ENCODE peak calls at places on chromosomes 7 and 10, in five cellular contexts. T is H9, I is neuronal stem cell, B is IMR-90, Y is mesenchymal stem cell. E is an unnamed sample. For H3K4me1, the result is how much of the 10 kb centered on the place peaks cover.

GRCh38 chr7:85186083-85186520 is 754 bp downstream of the SEMA3D start:
- DNase-seq in B (peak), T (peak), Y (peak), I (peak), E (no peak)

GRCh38 chr10:27724287-27724686 is 21.3 kb downstream of the MKX start:
- DNase-seq in B (no peak), Y (no peak), T (peak), I (no peak), E (peak)

GRCh38 chr7:144812379-144813283 is 23.2 kb downstream of the TPK1 start:
- DNase-seq in B (no peak), Y (no peak), I (no peak), T (no peak), E (no peak)

GRCh38 chr10:75984067-75984466 is 552.6 kb downstream of the LRMDA start:
- DNase-seq in I (no peak), T (no peak), B (no peak), Y (no peak), E (no peak)

GRCh38 chr7:5528071-5528814 is 104.6 kb upstream of the TNRC18 start:
- DNase-seq in T (no peak), I (no peak), Y (peak), B (peak), E (peak)

GRCh38 chr10:60914676-60915075 is 29.3 kb downstream of the RHOBTB1 start:
- DNase-seq in Y (peak), B (peak), T (no peak), I (no peak), E (peak)

GRCh38 chr10:113788604-113789083 is 37.2 kb downstream of the PLEKHS1 start:
- DNase-seq in T (no peak), Y (peak), I (no peak), B (peak), E (peak)

GRCh38 chr10:10605551-10606081 is 412.1 kb upstream of the CELF2 start:
- DNase-seq in I (no peak), Y (peak), B (peak), T (no peak), E (no peak)

GRCh38 chr10:30828680-30829079 is 199.1 kb upstream of the LYZL2 start:
- DNase-seq in Y (no peak), B (no peak), I (no peak), T (no peak), E (no peak)

GRCh38 chr10:11112718-11113117 is 95.0 kb downstream of the CELF2 start:
- DNase-seq in I (no peak), Y (peak), T (no peak), B (peak), E (peak)

GRCh38 chr7:103343758-103344452 is 662 bp downstream of the DNAJC2 start:
- DNase-seq in Y (peak), B (peak), I (no peak), T (no peak), E (no peak)

GRCh38 chr10:43998021-43998809 is 349.5 kb upstream of the ZNF32 start:
- DNase-seq in B (peak), Y (peak), T (no peak), I (no peak), E (no peak)

GRCh38 chr7:17830206-17830605 is 110.1 kb downstream of the SNX13 start:
- DNase-seq in B (no peak), Y (peak), T (no peak), I (no peak), E (peak)

GRCh38 chr10:68082815-68083395 is 7.8 kb upstream of the HERC4 start:
- DNase-seq in T (no peak), Y (peak), B (peak), I (no peak), E (no peak)

GRCh38 chr7:90858546-90858945 is 262.4 kb downstream of the CDK14 start:
- DNase-seq in I (no peak), T (no peak), B (no peak), Y (no peak), E (no peak)

DNA sequence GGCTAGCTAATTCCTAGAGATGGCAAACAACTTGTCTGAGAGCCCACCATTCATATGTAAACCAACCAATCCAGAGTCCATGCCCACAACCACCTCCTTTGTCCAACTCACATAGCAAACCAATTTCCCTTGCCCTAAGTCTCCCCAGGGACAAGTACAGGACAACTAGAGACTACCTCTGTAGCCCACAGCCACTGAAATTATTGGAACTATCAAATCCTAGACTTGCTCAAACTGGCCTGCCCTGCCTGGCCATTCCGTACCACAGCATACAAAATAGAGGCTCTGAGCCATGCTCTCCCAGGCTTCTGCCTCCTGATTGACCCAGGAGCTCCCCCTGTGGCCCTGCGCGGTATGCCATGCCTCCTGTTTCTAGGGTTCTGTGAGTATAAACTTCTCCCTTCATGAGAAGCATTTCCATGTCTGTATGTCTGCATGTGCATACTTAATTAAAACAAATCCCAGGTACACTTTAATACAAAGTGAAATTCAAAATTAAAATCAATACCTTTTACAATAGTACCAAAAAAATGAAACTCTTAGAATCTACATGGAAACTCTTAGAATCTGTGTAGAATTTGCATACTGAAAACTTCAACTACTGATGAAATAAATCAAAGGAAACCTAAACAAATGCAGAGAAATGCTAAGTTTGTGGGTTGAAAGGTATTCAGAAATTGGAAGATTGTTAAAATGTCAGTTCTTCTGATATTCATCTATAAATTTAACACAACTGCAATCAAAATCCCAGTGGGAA is 4.0 kb upstream of the HECW1 start:
- DNase-seq in B (peak), T (peak), I (peak), Y (peak), E (peak)
- H3K9ac ChIP-seq in B (no peak), T (no peak), I (no peak), Y (no peak), E (no peak)

GRCh38 chr7:26198133-26198780 is 2.3 kb downstream of the HNRNPA2B1 start:
- DNase-seq in I (no peak), B (no peak), T (no peak), Y (no peak), E (peak)

GRCh38 chr7:26198781-26199169 is 1.8 kb downstream of the HNRNPA2B1 start:
- DNase-seq in T (no peak), I (no peak), Y (no peak), B (no peak), E (no peak)

GRCh38 chr7:26200444-26201260 is at the start of gene HNRNPA2B1:
- DNase-seq in I (peak), Y (peak), B (peak), T (peak), E (peak)

GRCh38 chr7:26200113-26200443 is 468 bp downstream of the HNRNPA2B1 start:
- DNase-seq in I (peak), B (no peak), Y (no peak), T (peak), E (peak)

DNA sequence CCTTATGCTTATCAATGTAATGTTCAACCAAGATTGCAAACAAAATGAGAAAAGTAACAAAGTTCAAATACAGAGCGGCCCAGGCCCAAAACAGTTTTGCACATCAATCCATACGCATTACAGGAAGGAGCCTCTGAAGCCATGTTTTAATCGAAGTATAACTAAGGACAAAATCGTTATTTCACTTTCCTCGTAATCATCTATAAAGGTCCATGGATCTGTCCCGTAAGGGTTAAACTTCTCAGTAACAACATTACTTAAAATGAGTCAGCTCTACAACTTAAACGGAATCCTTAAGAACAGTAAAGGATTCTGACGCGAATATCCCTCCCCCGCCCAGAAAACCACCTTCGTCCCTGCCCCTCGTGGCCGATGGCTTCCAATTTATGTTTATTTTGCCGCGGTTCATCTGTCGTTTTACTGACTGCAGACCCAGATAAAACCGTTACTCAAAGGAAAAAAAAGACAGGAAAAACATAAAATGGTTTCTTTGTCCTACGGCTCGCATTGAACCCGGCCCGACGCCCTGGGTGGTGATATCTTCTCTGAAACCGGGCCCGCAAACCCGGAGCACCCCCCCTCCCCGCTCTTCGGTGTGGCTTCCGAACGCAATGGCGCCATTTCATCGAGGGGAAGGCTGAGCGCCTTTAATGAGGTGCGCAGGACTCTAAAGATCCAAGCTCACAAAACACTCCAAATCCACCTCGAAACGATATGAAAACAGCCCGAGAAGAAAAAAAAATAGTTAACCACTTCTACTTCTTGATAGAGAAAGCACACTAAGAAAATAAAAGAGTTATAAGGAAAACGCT is 1.0 kb downstream of the HNRNPA2B1 start:
- DNase-seq in I (peak), T (no peak), Y (peak), B (peak), E (peak)
- H3K14ac ChIP-seq in I (peak), T (peak), Y (no peak), B (peak), E (peak)

GRCh38 chr10:110650265-110650668 is 6.1 kb downstream of the RBM20 start:
- DNase-seq in I (no peak), T (no peak), B (no peak), Y (no peak), E (no peak)

GRCh38 chr10:110649652-110650264 is 5.6 kb downstream of the RBM20 start:
- DNase-seq in T (no peak), B (no peak), Y (no peak), I (no peak), E (no peak)

GRCh38 chr10:110652475-110653118 is 8.5 kb downstream of the RBM20 start:
- DNase-seq in B (no peak), T (no peak), I (no peak), Y (no peak), E (no peak)

GRCh38 chr10:110648743-110649651 is 4.9 kb downstream of the RBM20 start:
- DNase-seq in B (peak), I (no peak), T (no peak), Y (peak), E (no peak)

GRCh38 chr10:110651044-110651958 is 7.2 kb downstream of the RBM20 start:
- DNase-seq in I (no peak), Y (peak), T (no peak), B (peak), E (no peak)
- H3K4me1 ChIP-seq in I (under half), Y (under half), T (under half), B (under half), E (under half)

GRCh38 chr7:13016633-13017324 is 329.3 kb downstream of the ARL4A start:
- DNase-seq in T (no peak), B (peak), I (no peak), Y (peak), E (no peak)
- H3K9ac ChIP-seq in T (no peak), B (no peak), I (no peak), Y (no peak), E (no peak)

GRCh38 chr10:78966844-78967488 is 101.8 kb upstream of the ZMIZ1 start:
- DNase-seq in B (no peak), Y (no peak), T (no peak), I (no peak), E (no peak)
- H3K14ac ChIP-seq in B (peak), Y (peak), T (no peak), I (peak), E (no peak)

GRCh38 chr10:5462841-5463293 is 36.5 kb downstream of the CALML5 start:
- DNase-seq in I (no peak), T (no peak), Y (no peak), B (no peak), E (no peak)
- H3K4me1 ChIP-seq in I (under half), T (under half), Y (under half), B (under half), E (under half)

E was measured in trophoblast cell.